ENCODE peak calls at places on chromosomes 7 and 10, in nine cellular contexts. One of them, this sample, is unnamed.

GRCh38 chr10:7956508-7956907 is 98.0 kb upstream of the GATA3 start:
- DNase-seq in stimulated activated CD4-positive, alpha-beta T cell treated with anti-CD3 and anti-CD28 coated beads, Interleukin-1b, Interleukin-23, amount 100 ng/mL, for 1 hour: no peak
- DNase-seq in EL: peak
- DNase-seq in stimulated activated CD8-positive, alpha-beta memory T cell treated with anti-CD3 and anti-CD28 coated beads, Interleukin-15, amount 100 ng/mL, for 24 hours: no peak
- DNase-seq in ELR: peak
- DNase-seq in Daoy: peak
- DNase-seq in T-helper 1 cell: no peak
- DNase-seq in glomerular endothelial cell: no peak
- DNase-seq in aorta: no peak
- DNase-seq in this sample: no peak

GRCh38 chr10:48457949-48458661 is 146.8 kb downstream of the ARHGAP22 start:
- DNase-seq in stimulated activated CD4-positive, alpha-beta T cell treated with anti-CD3 and anti-CD28 coated beads, Interleukin-1b, Interleukin-23, amount 100 ng/mL, for 1 hour: no peak
- DNase-seq in EL: no peak
- DNase-seq in stimulated activated CD8-positive, alpha-beta memory T cell treated with anti-CD3 and anti-CD28 coated beads, Interleukin-15, amount 100 ng/mL, for 24 hours: no peak
- DNase-seq in ELR: no peak
- DNase-seq in Daoy: no peak
- DNase-seq in T-helper 1 cell: no peak
- DNase-seq in glomerular endothelial cell: no peak
- DNase-seq in aorta: peak
- DNase-seq in this sample: no peak

GRCh38 chr10:124353896-124354295 is 64.8 kb downstream of the OAT start:
- DNase-seq in stimulated activated CD4-positive, alpha-beta T cell treated with anti-CD3 and anti-CD28 coated beads, Interleukin-1b, Interleukin-23, amount 100 ng/mL, for 1 hour: no peak
- DNase-seq in EL: no peak
- DNase-seq in stimulated activated CD8-positive, alpha-beta memory T cell treated with anti-CD3 and anti-CD28 coated beads, Interleukin-15, amount 100 ng/mL, for 24 hours: no peak
- DNase-seq in ELR: no peak
- DNase-seq in Daoy: no peak
- DNase-seq in T-helper 1 cell: no peak
- DNase-seq in glomerular endothelial cell: no peak
- DNase-seq in aorta: no peak
- DNase-seq in this sample: no peak

GRCh38 chr7:152735443-152736004 is 24.0 kb upstream of the ACTR3B start:
- DNase-seq in stimulated activated CD4-positive, alpha-beta T cell treated with anti-CD3 and anti-CD28 coated beads, Interleukin-1b, Interleukin-23, amount 100 ng/mL, for 1 hour: no peak
- DNase-seq in EL: peak
- DNase-seq in stimulated activated CD8-positive, alpha-beta memory T cell treated with anti-CD3 and anti-CD28 coated beads, Interleukin-15, amount 100 ng/mL, for 24 hours: no peak
- DNase-seq in ELR: no peak
- DNase-seq in Daoy: peak
- DNase-seq in T-helper 1 cell: no peak
- DNase-seq in glomerular endothelial cell: peak
- DNase-seq in aorta: no peak
- DNase-seq in this sample: no peak

GRCh38 chr10:127649642-127650041 is 87.3 kb upstream of the FOXI2 start:
- DNase-seq in stimulated activated CD4-positive, alpha-beta T cell treated with anti-CD3 and anti-CD28 coated beads, Interleukin-1b, Interleukin-23, amount 100 ng/mL, for 1 hour: no peak
- DNase-seq in EL: peak
- DNase-seq in stimulated activated CD8-positive, alpha-beta memory T cell treated with anti-CD3 and anti-CD28 coated beads, Interleukin-15, amount 100 ng/mL, for 24 hours: no peak
- DNase-seq in ELR: peak
- DNase-seq in Daoy: peak
- DNase-seq in T-helper 1 cell: no peak
- DNase-seq in glomerular endothelial cell: no peak
- DNase-seq in aorta: no peak
- DNase-seq in this sample: no peak

GRCh38 chr10:33215154-33215553 is 119.3 kb downstream of the NRP1 start:
- DNase-seq in stimulated activated CD4-positive, alpha-beta T cell treated with anti-CD3 and anti-CD28 coated beads, Interleukin-1b, Interleukin-23, amount 100 ng/mL, for 1 hour: no peak
- DNase-seq in EL: peak
- DNase-seq in stimulated activated CD8-positive, alpha-beta memory T cell treated with anti-CD3 and anti-CD28 coated beads, Interleukin-15, amount 100 ng/mL, for 24 hours: no peak
- DNase-seq in ELR: peak
- DNase-seq in Daoy: no peak
- DNase-seq in T-helper 1 cell: no peak
- DNase-seq in glomerular endothelial cell: no peak
- DNase-seq in aorta: no peak
- DNase-seq in this sample: no peak

GRCh38 chr7:123769371-123769770 is 20.6 kb upstream of the WASL start:
- DNase-seq in stimulated activated CD4-positive, alpha-beta T cell treated with anti-CD3 and anti-CD28 coated beads, Interleukin-1b, Interleukin-23, amount 100 ng/mL, for 1 hour: no peak
- DNase-seq in EL: peak
- DNase-seq in stimulated activated CD8-positive, alpha-beta memory T cell treated with anti-CD3 and anti-CD28 coated beads, Interleukin-15, amount 100 ng/mL, for 24 hours: no peak
- DNase-seq in ELR: peak
- DNase-seq in Daoy: peak
- DNase-seq in T-helper 1 cell: no peak
- DNase-seq in glomerular endothelial cell: peak
- DNase-seq in aorta: no peak
- DNase-seq in this sample: no peak

GRCh38 chr7:155052982-155053381 is 17.1 kb upstream of the HTR5A start:
- DNase-seq in stimulated activated CD4-positive, alpha-beta T cell treated with anti-CD3 and anti-CD28 coated beads, Interleukin-1b, Interleukin-23, amount 100 ng/mL, for 1 hour: no peak
- DNase-seq in EL: no peak
- DNase-seq in stimulated activated CD8-positive, alpha-beta memory T cell treated with anti-CD3 and anti-CD28 coated beads, Interleukin-15, amount 100 ng/mL, for 24 hours: no peak
- DNase-seq in ELR: peak
- DNase-seq in Daoy: peak
- DNase-seq in T-helper 1 cell: no peak
- DNase-seq in glomerular endothelial cell: no peak
- DNase-seq in aorta: no peak
- DNase-seq in this sample: no peak

GRCh38 chr7:149599636-149600206 is 102.1 kb upstream of the ZNF746 start:
- DNase-seq in stimulated activated CD4-positive, alpha-beta T cell treated with anti-CD3 and anti-CD28 coated beads, Interleukin-1b, Interleukin-23, amount 100 ng/mL, for 1 hour: no peak
- DNase-seq in EL: no peak
- DNase-seq in stimulated activated CD8-positive, alpha-beta memory T cell treated with anti-CD3 and anti-CD28 coated beads, Interleukin-15, amount 100 ng/mL, for 24 hours: no peak
- DNase-seq in ELR: no peak
- DNase-seq in Daoy: no peak
- DNase-seq in T-helper 1 cell: no peak
- DNase-seq in glomerular endothelial cell: no peak
- DNase-seq in aorta: no peak
- DNase-seq in this sample: no peak

GRCh38 chr10:97019213-97019844 is 166.4 kb downstream of the SLIT1 start:
- DNase-seq in stimulated activated CD4-positive, alpha-beta T cell treated with anti-CD3 and anti-CD28 coated beads, Interleukin-1b, Interleukin-23, amount 100 ng/mL, for 1 hour: no peak
- DNase-seq in EL: no peak
- DNase-seq in stimulated activated CD8-positive, alpha-beta memory T cell treated with anti-CD3 and anti-CD28 coated beads, Interleukin-15, amount 100 ng/mL, for 24 hours: no peak
- DNase-seq in ELR: no peak
- DNase-seq in Daoy: no peak
- DNase-seq in T-helper 1 cell: no peak
- DNase-seq in glomerular endothelial cell: no peak
- DNase-seq in aorta: no peak
- DNase-seq in this sample: no peak

GRCh38 chr7:2918406-2918805 is 74.3 kb upstream of the GNA12 start:
- DNase-seq in stimulated activated CD4-positive, alpha-beta T cell treated with anti-CD3 and anti-CD28 coated beads, Interleukin-1b, Interleukin-23, amount 100 ng/mL, for 1 hour: no peak
- DNase-seq in EL: no peak
- DNase-seq in stimulated activated CD8-positive, alpha-beta memory T cell treated with anti-CD3 and anti-CD28 coated beads, Interleukin-15, amount 100 ng/mL, for 24 hours: no peak
- DNase-seq in ELR: no peak
- DNase-seq in Daoy: no peak
- DNase-seq in T-helper 1 cell: no peak
- DNase-seq in glomerular endothelial cell: no peak
- DNase-seq in aorta: no peak
- DNase-seq in this sample: no peak

GRCh38 chr10:79487296-79488194 is 24.8 kb upstream of the EIF5AL1 start:
- DNase-seq in stimulated activated CD4-positive, alpha-beta T cell treated with anti-CD3 and anti-CD28 coated beads, Interleukin-1b, Interleukin-23, amount 100 ng/mL, for 1 hour: no peak
- DNase-seq in EL: peak
- DNase-seq in stimulated activated CD8-positive, alpha-beta memory T cell treated with anti-CD3 and anti-CD28 coated beads, Interleukin-15, amount 100 ng/mL, for 24 hours: no peak
- DNase-seq in ELR: peak
- DNase-seq in Daoy: peak
- DNase-seq in T-helper 1 cell: no peak
- DNase-seq in glomerular endothelial cell: no peak
- DNase-seq in aorta: peak
- DNase-seq in this sample: peak

GRCh38 chr10:132293416-132294195 is 14.1 kb downstream of the STK32C start:
- DNase-seq in stimulated activated CD4-positive, alpha-beta T cell treated with anti-CD3 and anti-CD28 coated beads, Interleukin-1b, Interleukin-23, amount 100 ng/mL, for 1 hour: no peak
- DNase-seq in EL: no peak
- DNase-seq in stimulated activated CD8-positive, alpha-beta memory T cell treated with anti-CD3 and anti-CD28 coated beads, Interleukin-15, amount 100 ng/mL, for 24 hours: no peak
- DNase-seq in ELR: no peak
- DNase-seq in Daoy: no peak
- DNase-seq in T-helper 1 cell: no peak
- DNase-seq in glomerular endothelial cell: no peak
- DNase-seq in aorta: peak
- DNase-seq in this sample: peak

GRCh38 chr7:83547526-83547925 is 101.4 kb downstream of the SEMA3E start:
- DNase-seq in stimulated activated CD4-positive, alpha-beta T cell treated with anti-CD3 and anti-CD28 coated beads, Interleukin-1b, Interleukin-23, amount 100 ng/mL, for 1 hour: no peak
- DNase-seq in EL: peak
- DNase-seq in stimulated activated CD8-positive, alpha-beta memory T cell treated with anti-CD3 and anti-CD28 coated beads, Interleukin-15, amount 100 ng/mL, for 24 hours: no peak
- DNase-seq in ELR: peak
- DNase-seq in Daoy: peak
- DNase-seq in T-helper 1 cell: no peak
- DNase-seq in glomerular endothelial cell: peak
- DNase-seq in aorta: no peak
- DNase-seq in this sample: no peak

GRCh38 chr7:138137423-138138171 is 61.3 kb downstream of the AKR1D1 start:
- DNase-seq in stimulated activated CD4-positive, alpha-beta T cell treated with anti-CD3 and anti-CD28 coated beads, Interleukin-1b, Interleukin-23, amount 100 ng/mL, for 1 hour: no peak
- DNase-seq in EL: no peak
- DNase-seq in stimulated activated CD8-positive, alpha-beta memory T cell treated with anti-CD3 and anti-CD28 coated beads, Interleukin-15, amount 100 ng/mL, for 24 hours: no peak
- DNase-seq in ELR: no peak
- DNase-seq in Daoy: no peak
- DNase-seq in T-helper 1 cell: no peak
- DNase-seq in glomerular endothelial cell: no peak
- DNase-seq in aorta: no peak
- DNase-seq in this sample: no peak

GRCh38 chr10:80498833-80499671 is 38.6 kb upstream of the SH2D4B start:
- DNase-seq in stimulated activated CD4-positive, alpha-beta T cell treated with anti-CD3 and anti-CD28 coated beads, Interleukin-1b, Interleukin-23, amount 100 ng/mL, for 1 hour: no peak
- DNase-seq in EL: peak
- DNase-seq in stimulated activated CD8-positive, alpha-beta memory T cell treated with anti-CD3 and anti-CD28 coated beads, Interleukin-15, amount 100 ng/mL, for 24 hours: no peak
- DNase-seq in ELR: peak
- DNase-seq in Daoy: peak
- DNase-seq in T-helper 1 cell: no peak
- DNase-seq in glomerular endothelial cell: no peak
- DNase-seq in aorta: peak
- DNase-seq in this sample: peak

GRCh38 chr10:69483988-69484387 is 32.7 kb downstream of the TSPAN15 start:
- DNase-seq in stimulated activated CD4-positive, alpha-beta T cell treated with anti-CD3 and anti-CD28 coated beads, Interleukin-1b, Interleukin-23, amount 100 ng/mL, for 1 hour: no peak
- DNase-seq in EL: no peak
- DNase-seq in stimulated activated CD8-positive, alpha-beta memory T cell treated with anti-CD3 and anti-CD28 coated beads, Interleukin-15, amount 100 ng/mL, for 24 hours: no peak
- DNase-seq in ELR: peak
- DNase-seq in Daoy: peak
- DNase-seq in T-helper 1 cell: no peak
- DNase-seq in glomerular endothelial cell: no peak
- DNase-seq in aorta: no peak
- DNase-seq in this sample: no peak

GRCh38 chr10:12051241-12051640 is 8.6 kb upstream of the UPF2 start:
- DNase-seq in stimulated activated CD4-positive, alpha-beta T cell treated with anti-CD3 and anti-CD28 coated beads, Interleukin-1b, Interleukin-23, amount 100 ng/mL, for 1 hour: no peak
- DNase-seq in EL: no peak
- DNase-seq in stimulated activated CD8-positive, alpha-beta memory T cell treated with anti-CD3 and anti-CD28 coated beads, Interleukin-15, amount 100 ng/mL, for 24 hours: no peak
- DNase-seq in ELR: no peak
- DNase-seq in Daoy: no peak
- DNase-seq in T-helper 1 cell: no peak
- DNase-seq in glomerular endothelial cell: no peak
- DNase-seq in aorta: no peak
- DNase-seq in this sample: no peak

GRCh38 chr7:2519119-2519930 is at the start of gene LFNG:
- DNase-seq in stimulated activated CD4-positive, alpha-beta T cell treated with anti-CD3 and anti-CD28 coated beads, Interleukin-1b, Interleukin-23, amount 100 ng/mL, for 1 hour: peak
- DNase-seq in EL: peak
- DNase-seq in stimulated activated CD8-positive, alpha-beta memory T cell treated with anti-CD3 and anti-CD28 coated beads, Interleukin-15, amount 100 ng/mL, for 24 hours: peak
- DNase-seq in ELR: peak
- DNase-seq in Daoy: peak
- DNase-seq in T-helper 1 cell: peak
- DNase-seq in glomerular endothelial cell: no peak
- DNase-seq in aorta: peak
- DNase-seq in this sample: peak

GRCh38 chr10:602391-603005 is 87.0 kb downstream of the DIP2C start:
- DNase-seq in stimulated activated CD4-positive, alpha-beta T cell treated with anti-CD3 and anti-CD28 coated beads, Interleukin-1b, Interleukin-23, amount 100 ng/mL, for 1 hour: no peak
- DNase-seq in EL: no peak
- DNase-seq in stimulated activated CD8-positive, alpha-beta memory T cell treated with anti-CD3 and anti-CD28 coated beads, Interleukin-15, amount 100 ng/mL, for 24 hours: no peak
- DNase-seq in ELR: no peak
- DNase-seq in Daoy: no peak
- DNase-seq in T-helper 1 cell: no peak
- DNase-seq in glomerular endothelial cell: no peak
- DNase-seq in aorta: peak
- DNase-seq in this sample: no peak

GRCh38 chr7:23012797-23013714 is 874 bp downstream of the HYCC1 start:
- DNase-seq in stimulated activated CD4-positive, alpha-beta T cell treated with anti-CD3 and anti-CD28 coated beads, Interleukin-1b, Interleukin-23, amount 100 ng/mL, for 1 hour: no peak
- DNase-seq in EL: peak
- DNase-seq in stimulated activated CD8-positive, alpha-beta memory T cell treated with anti-CD3 and anti-CD28 coated beads, Interleukin-15, amount 100 ng/mL, for 24 hours: peak
- DNase-seq in ELR: peak
- DNase-seq in Daoy: peak
- DNase-seq in T-helper 1 cell: peak
- DNase-seq in glomerular endothelial cell: no peak
- DNase-seq in aorta: peak
- DNase-seq in this sample: peak

GRCh38 chr10:59700709-59701108 is 8.9 kb downstream of the SLC16A9 start:
- DNase-seq in stimulated activated CD4-positive, alpha-beta T cell treated with anti-CD3 and anti-CD28 coated beads, Interleukin-1b, Interleukin-23, amount 100 ng/mL, for 1 hour: no peak
- DNase-seq in EL: no peak
- DNase-seq in stimulated activated CD8-positive, alpha-beta memory T cell treated with anti-CD3 and anti-CD28 coated beads, Interleukin-15, amount 100 ng/mL, for 24 hours: no peak
- DNase-seq in ELR: no peak
- DNase-seq in Daoy: no peak
- DNase-seq in T-helper 1 cell: no peak
- DNase-seq in glomerular endothelial cell: no peak
- DNase-seq in aorta: no peak
- DNase-seq in this sample: no peak

GRCh38 chr10:3468919-3469638 is 296.5 kb upstream of the PITRM1 start:
- DNase-seq in stimulated activated CD4-positive, alpha-beta T cell treated with anti-CD3 and anti-CD28 coated beads, Interleukin-1b, Interleukin-23, amount 100 ng/mL, for 1 hour: no peak
- DNase-seq in EL: peak
- DNase-seq in stimulated activated CD8-positive, alpha-beta memory T cell treated with anti-CD3 and anti-CD28 coated beads, Interleukin-15, amount 100 ng/mL, for 24 hours: no peak
- DNase-seq in ELR: peak
- DNase-seq in Daoy: peak
- DNase-seq in T-helper 1 cell: no peak
- DNase-seq in glomerular endothelial cell: no peak
- DNase-seq in aorta: peak
- DNase-seq in this sample: peak

This sample was measured in lower lobe of right lung.